ENCODE peak calls at places on chromosome 9, in seven cellular contexts. C is adrenal gland; R is stimulated activated CD4-positive, alpha-beta T cell treated with anti-CD3 and anti-CD28 coated beads, Interleukin-2, amount 100 ng/mL, for 24 hours; V is heart left ventricle; M is NAMALWA; Y is brain microvascular endothelial cell; I is GM12864. W is an unnamed sample.

GRCh38 chr9:120902286-120902685 is 24.3 kb downstream of the TRAF1 start:
- DNase-seq in C (no peak), R (no peak), V (no peak), M (no peak), Y (no peak), I (no peak), W (no peak)

GRCh38 chr9:16396389-16396788 is 474.1 kb downstream of the BNC2 start:
- DNase-seq in C (no peak), R (no peak), V (no peak), M (no peak), Y (peak), I (no peak), W (no peak)

GRCh38 chr9:136429075-136429628 is 10.5 kb downstream of the INPP5E start:
- DNase-seq in C (no peak), R (no peak), V (no peak), M (no peak), Y (no peak), I (no peak), W (no peak)

GRCh38 chr9:34653131-34653530 is 1.1 kb downstream of the IL11RA start:
- DNase-seq in C (no peak), R (no peak), V (no peak), M (no peak), Y (peak), I (no peak), W (no peak)

GRCh38 chr9:27086818-27087680 is 22.0 kb upstream of the TEK start:
- DNase-seq in C (no peak), R (no peak), V (no peak), M (no peak), Y (peak), I (no peak), W (no peak)

GRCh38 chr9:129401623-129402340 is 219.1 kb downstream of the C9orf50 start:
- DNase-seq in C (no peak), R (no peak), V (peak), M (no peak), Y (no peak), I (no peak), W (peak)

GRCh38 chr9:80383347-80383746 is 811.6 kb downstream of the TLE4 start:
- DNase-seq in C (no peak), R (no peak), V (no peak), M (no peak), Y (no peak), I (no peak), W (no peak)

GRCh38 chr9:131402738-131403492 is 9.0 kb downstream of the PRRC2B start:
- DNase-seq in C (peak), R (no peak), V (peak), M (peak), Y (peak), I (no peak), W (peak)

GRCh38 chr9:13487936-13488335 is 208.4 kb upstream of the MPDZ start:
- DNase-seq in C (no peak), R (no peak), V (no peak), M (no peak), Y (no peak), I (no peak), W (no peak)

GRCh38 chr9:13061390-13061789 is 218.1 kb downstream of the MPDZ start:
- DNase-seq in C (no peak), R (no peak), V (no peak), M (no peak), Y (no peak), I (no peak), W (no peak)

GRCh38 chr9:133237271-133237731 is 28.3 kb upstream of the OBP2B start:
- DNase-seq in C (no peak), R (no peak), V (no peak), M (no peak), Y (peak), I (no peak), W (no peak)

GRCh38 chr9:96565684-96566360 is 53.8 kb downstream of the CDC14B start:
- DNase-seq in C (no peak), R (no peak), V (no peak), M (no peak), Y (no peak), I (no peak), W (no peak)

GRCh38 chr9:81893929-81894328 is 34.3 kb upstream of the SPATA31D4 start:
- DNase-seq in C (no peak), R (no peak), V (no peak), M (no peak), Y (no peak), I (no peak), W (no peak)

GRCh38 chr9:70073193-70073592 is 29.5 kb downstream of the MAMDC2 start:
- DNase-seq in C (no peak), R (no peak), V (no peak), M (no peak), Y (peak), I (no peak), W (no peak)

GRCh38 chr9:107397076-107398049 is 92.2 kb downstream of the KLF4 start:
- DNase-seq in C (no peak), R (no peak), V (no peak), M (no peak), Y (no peak), I (no peak), W (no peak)

GRCh38 chr9:95018099-95018927 is 291.8 kb downstream of the AOPEP start:
- DNase-seq in C (peak), R (no peak), V (peak), M (no peak), Y (peak), I (no peak), W (no peak)

GRCh38 chr9:80605793-80606192 is 1034.0 kb downstream of the TLE4 start:
- DNase-seq in C (no peak), R (no peak), V (no peak), M (no peak), Y (no peak), I (no peak), W (no peak)

GRCh38 chr9:115883467-115884329 is 269.9 kb upstream of the PAPPA start:
- DNase-seq in C (no peak), R (no peak), V (no peak), M (peak), Y (peak), I (no peak), W (no peak)

GRCh38 chr9:20070336-20070735 is 281.5 kb upstream of the SLC24A2 start:
- DNase-seq in C (no peak), R (no peak), V (no peak), M (no peak), Y (no peak), I (no peak), W (no peak)

GRCh38 chr9:91208837-91209236 is 152.9 kb downstream of the AUH start:
- DNase-seq in C (no peak), R (no peak), V (no peak), M (no peak), Y (no peak), I (no peak), W (no peak)

GRCh38 chr9:102106446-102106845 is 368.0 kb upstream of the GRIN3A start:
- DNase-seq in C (no peak), R (no peak), V (no peak), M (no peak), Y (no peak), I (no peak), W (no peak)

GRCh38 chr9:37198034-37198718 is 77.8 kb downstream of the ZCCHC7 start:
- DNase-seq in C (no peak), R (no peak), V (no peak), M (peak), Y (no peak), I (no peak), W (no peak)

GRCh38 chr9:89425921-89426388 is 72.0 kb downstream of the SEMA4D start:
- DNase-seq in C (no peak), R (no peak), V (peak), M (no peak), Y (no peak), I (no peak), W (no peak)

GRCh38 chr9:128128836-128129590 is 1.5 kb upstream of the PTGES2 start:
- DNase-seq in C (no peak), R (no peak), V (peak), M (peak), Y (no peak), I (no peak), W (no peak)

GRCh38 chr9:98610196-98610595 is 98.5 kb downstream of the GABBR2 start:
- DNase-seq in C (no peak), R (no peak), V (no peak), M (no peak), Y (no peak), I (no peak), W (no peak)

GRCh38 chr9:250039-250438 is 35.4 kb downstream of the DOCK8 start:
- DNase-seq in C (no peak), R (no peak), V (no peak), M (no peak), Y (no peak), I (no peak), W (no peak)

GRCh38 chr9:123456011-123456410 is 100.0 kb downstream of the CRB2 start:
- DNase-seq in C (no peak), R (no peak), V (no peak), M (no peak), Y (no peak), I (no peak), W (no peak)

GRCh38 chr9:69379250-69379982 is 54.4 kb downstream of the ENTREP1 start:
- DNase-seq in C (peak), R (no peak), V (no peak), M (no peak), Y (peak), I (no peak), W (no peak)

GRCh38 chr9:74379718-74380117 is 117.4 kb upstream of the RORB start:
- DNase-seq in C (peak), R (peak), V (no peak), M (peak), Y (no peak), I (peak), W (no peak)

GRCh38 chr9:38090170-38090569 is 21.1 kb upstream of the SHB start:
- DNase-seq in C (no peak), R (no peak), V (no peak), M (no peak), Y (no peak), I (no peak), W (no peak)

GRCh38 chr9:92807757-92808725 is 43.4 kb upstream of the BICD2 start:
- DNase-seq in C (no peak), R (peak), V (peak), M (no peak), Y (no peak), I (no peak), W (no peak)

GRCh38 chr9:88820055-88820454 is 171.2 kb upstream of the S1PR3 start:
- DNase-seq in C (no peak), R (no peak), V (no peak), M (no peak), Y (no peak), I (no peak), W (no peak)

GRCh38 chr9:118533101-118533500 is 828.9 kb downstream of the TLR4 start:
- DNase-seq in C (no peak), R (no peak), V (no peak), M (no peak), Y (no peak), I (no peak), W (no peak)

GRCh38 chr9:111603041-111603440 is 3.6 kb upstream of the PTGR1 start:
- DNase-seq in C (no peak), R (no peak), V (no peak), M (no peak), Y (no peak), I (no peak), W (no peak)

W was measured in ovary.